ENCODE peak calls at places on chromosomes 5 and 9, in ten cellular contexts. One of them, this sample, is unnamed.

GRCh38 chr5:93790401-93790800 is 49.0 kb upstream of the POU5F2 start:
- DNase-seq in heart left ventricle: no peak
- DNase-seq in HuH-7: no peak
- DNase-seq in SK-N-SH: no peak
- DNase-seq in T-helper 17 cell: no peak
- DNase-seq in neural crest cell: no peak
- DNase-seq in iris pigment epithelial cell: peak
- DNase-seq in RKO: peak
- DNase-seq in amniotic stem cell: no peak
- DNase-seq in hypothalamus: no peak
- DNase-seq in this sample: no peak

GRCh38 chr9:97848582-97849237 is 4.3 kb upstream of the FOXE1 start:
- DNase-seq in hypothalamus: no peak
- DNase-seq in HuH-7: no peak
- DNase-seq in iris pigment epithelial cell: no peak
- DNase-seq in amniotic stem cell: no peak
- DNase-seq in SK-N-SH: no peak
- DNase-seq in neural crest cell: no peak
- DNase-seq in T-helper 17 cell: no peak
- DNase-seq in heart left ventricle: peak
- DNase-seq in RKO: no peak
- DNase-seq in this sample: no peak

GRCh38 chr5:1641041-1641440 is 117.3 kb upstream of the LPCAT1 start:
- DNase-seq in hypothalamus: no peak
- DNase-seq in heart left ventricle: peak
- DNase-seq in HuH-7: no peak
- DNase-seq in T-helper 17 cell: no peak
- DNase-seq in RKO: no peak
- DNase-seq in SK-N-SH: no peak
- DNase-seq in amniotic stem cell: no peak
- DNase-seq in neural crest cell: no peak
- DNase-seq in iris pigment epithelial cell: no peak
- DNase-seq in this sample: no peak

GRCh38 chr5:86465052-86465838 is 152.5 kb upstream of the COX7C start:
- DNase-seq in HuH-7: no peak
- DNase-seq in SK-N-SH: no peak
- DNase-seq in RKO: no peak
- DNase-seq in amniotic stem cell: no peak
- DNase-seq in iris pigment epithelial cell: no peak
- DNase-seq in heart left ventricle: no peak
- DNase-seq in T-helper 17 cell: no peak
- DNase-seq in neural crest cell: no peak
- DNase-seq in hypothalamus: no peak
- DNase-seq in this sample: no peak

GRCh38 chr5:84086517-84086916 is 298.2 kb downstream of the EDIL3 start:
- DNase-seq in iris pigment epithelial cell: peak
- DNase-seq in T-helper 17 cell: no peak
- DNase-seq in amniotic stem cell: no peak
- DNase-seq in SK-N-SH: no peak
- DNase-seq in RKO: no peak
- DNase-seq in hypothalamus: no peak
- DNase-seq in heart left ventricle: no peak
- DNase-seq in HuH-7: no peak
- DNase-seq in neural crest cell: no peak
- DNase-seq in this sample: peak

GRCh38 chr9:105114318-105114717 is 130.1 kb upstream of the SLC44A1 start:
- DNase-seq in T-helper 17 cell: no peak
- DNase-seq in neural crest cell: no peak
- DNase-seq in RKO: no peak
- DNase-seq in HuH-7: no peak
- DNase-seq in iris pigment epithelial cell: no peak
- DNase-seq in SK-N-SH: no peak
- DNase-seq in heart left ventricle: no peak
- DNase-seq in amniotic stem cell: no peak
- DNase-seq in hypothalamus: no peak
- DNase-seq in this sample: no peak

GRCh38 chr5:54455413-54456157 is at the start of gene HSPB3:
- DNase-seq in neural crest cell: no peak
- DNase-seq in iris pigment epithelial cell: no peak
- DNase-seq in amniotic stem cell: peak
- DNase-seq in heart left ventricle: peak
- DNase-seq in HuH-7: no peak
- DNase-seq in SK-N-SH: no peak
- DNase-seq in T-helper 17 cell: no peak
- DNase-seq in RKO: peak
- DNase-seq in hypothalamus: no peak
- DNase-seq in this sample: no peak

GRCh38 chr5:5288236-5288635 is 134.2 kb upstream of the ICE1 start:
- DNase-seq in amniotic stem cell: no peak
- DNase-seq in neural crest cell: no peak
- DNase-seq in T-helper 17 cell: no peak
- DNase-seq in iris pigment epithelial cell: peak
- DNase-seq in HuH-7: no peak
- DNase-seq in SK-N-SH: no peak
- DNase-seq in hypothalamus: no peak
- DNase-seq in heart left ventricle: no peak
- DNase-seq in RKO: no peak
- DNase-seq in this sample: peak

GRCh38 chr5:110043025-110043424 is 353.3 kb downstream of the MAN2A1 start:
- DNase-seq in RKO: no peak
- DNase-seq in hypothalamus: no peak
- DNase-seq in neural crest cell: no peak
- DNase-seq in SK-N-SH: no peak
- DNase-seq in HuH-7: no peak
- DNase-seq in iris pigment epithelial cell: no peak
- DNase-seq in T-helper 17 cell: no peak
- DNase-seq in amniotic stem cell: no peak
- DNase-seq in heart left ventricle: no peak
- DNase-seq in this sample: no peak

GRCh38 chr9:92094655-92095054 is 20.6 kb downstream of the SPTLC1 start:
- DNase-seq in neural crest cell: no peak
- DNase-seq in iris pigment epithelial cell: peak
- DNase-seq in RKO: peak
- DNase-seq in T-helper 17 cell: no peak
- DNase-seq in hypothalamus: no peak
- DNase-seq in heart left ventricle: no peak
- DNase-seq in amniotic stem cell: no peak
- DNase-seq in SK-N-SH: no peak
- DNase-seq in HuH-7: no peak
- DNase-seq in this sample: no peak

GRCh38 chr5:81187885-81188284 is 45.2 kb upstream of the CKMT2 start:
- DNase-seq in SK-N-SH: no peak
- DNase-seq in HuH-7: no peak
- DNase-seq in T-helper 17 cell: no peak
- DNase-seq in heart left ventricle: peak
- DNase-seq in RKO: no peak
- DNase-seq in hypothalamus: no peak
- DNase-seq in iris pigment epithelial cell: no peak
- DNase-seq in amniotic stem cell: no peak
- DNase-seq in neural crest cell: no peak
- DNase-seq in this sample: no peak

GRCh38 chr5:172038167-172038566 is 31.7 kb upstream of the FBXW11 start:
- DNase-seq in neural crest cell: no peak
- DNase-seq in SK-N-SH: no peak
- DNase-seq in RKO: no peak
- DNase-seq in HuH-7: no peak
- DNase-seq in iris pigment epithelial cell: no peak
- DNase-seq in amniotic stem cell: no peak
- DNase-seq in hypothalamus: no peak
- DNase-seq in T-helper 17 cell: no peak
- DNase-seq in heart left ventricle: no peak
- DNase-seq in this sample: no peak

GRCh38 chr9:35338561-35339274 is 151.2 kb upstream of the RUSC2 start:
- DNase-seq in HuH-7: no peak
- DNase-seq in T-helper 17 cell: no peak
- DNase-seq in iris pigment epithelial cell: no peak
- DNase-seq in neural crest cell: no peak
- DNase-seq in heart left ventricle: no peak
- DNase-seq in hypothalamus: no peak
- DNase-seq in RKO: no peak
- DNase-seq in SK-N-SH: no peak
- DNase-seq in amniotic stem cell: no peak
- DNase-seq in this sample: no peak

GRCh38 chr5:142900926-142901325 is 130.7 kb downstream of the ARHGAP26 start:
- DNase-seq in hypothalamus: no peak
- DNase-seq in amniotic stem cell: peak
- DNase-seq in HuH-7: no peak
- DNase-seq in RKO: no peak
- DNase-seq in heart left ventricle: no peak
- DNase-seq in T-helper 17 cell: no peak
- DNase-seq in neural crest cell: no peak
- DNase-seq in SK-N-SH: no peak
- DNase-seq in iris pigment epithelial cell: peak
- DNase-seq in this sample: no peak

GRCh38 chr5:52849544-52849943 is 61.8 kb downstream of the ITGA1 start:
- DNase-seq in T-helper 17 cell: no peak
- DNase-seq in SK-N-SH: no peak
- DNase-seq in amniotic stem cell: no peak
- DNase-seq in RKO: no peak
- DNase-seq in hypothalamus: no peak
- DNase-seq in iris pigment epithelial cell: no peak
- DNase-seq in neural crest cell: no peak
- DNase-seq in HuH-7: no peak
- DNase-seq in heart left ventricle: no peak
- DNase-seq in this sample: no peak

GRCh38 chr5:145999208-145999607 is 62.8 kb downstream of the SH3RF2 start:
- DNase-seq in heart left ventricle: no peak
- DNase-seq in SK-N-SH: no peak
- DNase-seq in hypothalamus: no peak
- DNase-seq in RKO: no peak
- DNase-seq in HuH-7: no peak
- DNase-seq in neural crest cell: no peak
- DNase-seq in iris pigment epithelial cell: no peak
- DNase-seq in amniotic stem cell: no peak
- DNase-seq in T-helper 17 cell: no peak
- DNase-seq in this sample: no peak

GRCh38 chr9:8724284-8725018 is 924.9 kb upstream of the DMAC1 start:
- DNase-seq in amniotic stem cell: no peak
- DNase-seq in HuH-7: no peak
- DNase-seq in RKO: no peak
- DNase-seq in heart left ventricle: peak
- DNase-seq in T-helper 17 cell: no peak
- DNase-seq in SK-N-SH: no peak
- DNase-seq in neural crest cell: no peak
- DNase-seq in iris pigment epithelial cell: no peak
- DNase-seq in hypothalamus: no peak
- DNase-seq in this sample: no peak

GRCh38 chr5:38816083-38817030 is 29.5 kb upstream of the OSMR start:
- DNase-seq in iris pigment epithelial cell: no peak
- DNase-seq in heart left ventricle: no peak
- DNase-seq in HuH-7: no peak
- DNase-seq in amniotic stem cell: no peak
- DNase-seq in RKO: no peak
- DNase-seq in SK-N-SH: peak
- DNase-seq in T-helper 17 cell: no peak
- DNase-seq in neural crest cell: no peak
- DNase-seq in hypothalamus: no peak
- DNase-seq in this sample: peak

GRCh38 chr5:58447231-58447630 is 12.7 kb downstream of the PLK2 start:
- DNase-seq in hypothalamus: no peak
- DNase-seq in T-helper 17 cell: no peak
- DNase-seq in amniotic stem cell: no peak
- DNase-seq in RKO: no peak
- DNase-seq in HuH-7: no peak
- DNase-seq in heart left ventricle: no peak
- DNase-seq in SK-N-SH: no peak
- DNase-seq in iris pigment epithelial cell: peak
- DNase-seq in neural crest cell: no peak
- DNase-seq in this sample: no peak

GRCh38 chr9:110180713-110181434 is 27.1 kb downstream of the C9orf152 start:
- DNase-seq in amniotic stem cell: no peak
- DNase-seq in RKO: peak
- DNase-seq in hypothalamus: no peak
- DNase-seq in SK-N-SH: no peak
- DNase-seq in neural crest cell: no peak
- DNase-seq in HuH-7: no peak
- DNase-seq in T-helper 17 cell: no peak
- DNase-seq in iris pigment epithelial cell: peak
- DNase-seq in heart left ventricle: no peak
- DNase-seq in this sample: no peak

GRCh38 chr5:132093310-132093709 is 19.7 kb downstream of the CSF2 start:
- DNase-seq in SK-N-SH: no peak
- DNase-seq in heart left ventricle: no peak
- DNase-seq in HuH-7: no peak
- DNase-seq in neural crest cell: no peak
- DNase-seq in T-helper 17 cell: no peak
- DNase-seq in amniotic stem cell: no peak
- DNase-seq in RKO: no peak
- DNase-seq in hypothalamus: no peak
- DNase-seq in iris pigment epithelial cell: no peak
- DNase-seq in this sample: no peak

This sample was measured in NCI-H226.